ENCODE peak calls at places on chromosomes 5 and 9, in nine cellular contexts. T, R, V, L, Q, H, I, E and U are unnamed samples.

GRCh38 chr5:141960018-141960417 is 2.0 kb upstream of the PCDH12 start:
- DNase-seq in Q (no peak), H (no peak), E (no peak), T (no peak), V (no peak), R (no peak), I (no peak), L (no peak), U (peak)

GRCh38 chr9:109549386-109549785 is 51.3 kb upstream of the PTPN3 start:
- DNase-seq in E (peak), H (no peak), I (no peak), T (no peak), L (no peak), V (no peak), R (no peak), Q (no peak), U (no peak)

GRCh38 chr5:141915881-141916336 is 7.8 kb upstream of the DELE1 start:
- DNase-seq in Q (no peak), I (no peak), E (no peak), R (no peak), V (peak), H (no peak), L (no peak), T (no peak), U (no peak)

GRCh38 chr9:131304676-131305366 is 15.3 kb downstream of the PLPP7 start:
- DNase-seq in L (peak), T (peak), Q (no peak), H (no peak), V (peak), E (no peak), I (peak), R (no peak), U (no peak)

GRCh38 chr9:92266486-92266885 is 27.0 kb downstream of the IARS1 start:
- DNase-seq in H (peak), Q (no peak), I (no peak), T (peak), L (no peak), E (peak), R (no peak), V (no peak), U (no peak)

GRCh38 chr5:3142261-3143027 is 391.0 kb upstream of the IRX2 start:
- DNase-seq in H (no peak), Q (no peak), E (no peak), I (no peak), R (no peak), V (no peak), L (no peak), T (no peak), U (no peak)

GRCh38 chr9:32968101-32969011 is 33.1 kb downstream of the APTX start:
- DNase-seq in Q (peak), L (peak), R (peak), H (peak), I (peak), V (peak), E (peak), T (peak), U (peak)

GRCh38 chr5:108415726-108416125 is 33.8 kb upstream of the FBXL17 start:
- DNase-seq in V (no peak), R (no peak), L (no peak), E (no peak), H (no peak), Q (no peak), T (no peak), I (no peak), U (no peak)

GRCh38 chr5:116272281-116272941 is 187.6 kb downstream of the COMMD10 start:
- DNase-seq in H (peak), L (peak), E (peak), R (no peak), I (peak), Q (peak), V (no peak), T (peak), U (no peak)

GRCh38 chr5:55159763-55160492 is at the start of gene GPX8:
- DNase-seq in V (peak), E (peak), L (peak), T (peak), R (no peak), Q (peak), I (peak), H (peak), U (peak)

GRCh38 chr5:12759377-12759776 is 855.1 kb upstream of the CTNND2 start:
- DNase-seq in V (no peak), E (no peak), L (no peak), T (no peak), I (no peak), R (no peak), H (no peak), Q (no peak), U (no peak)

GRCh38 chr5:60677831-60678664 is 21.9 kb downstream of the DEPDC1B start:
- DNase-seq in V (peak), I (peak), T (peak), R (no peak), H (peak), E (peak), L (peak), Q (peak), U (no peak)

GRCh38 chr5:35803221-35803651 is 53.5 kb upstream of the IL7R start:
- DNase-seq in L (peak), E (peak), R (peak), I (peak), H (peak), V (no peak), T (peak), Q (peak), U (peak)

GRCh38 chr9:70574222-70574837 is 159.9 kb upstream of the KLF9 start:
- DNase-seq in R (no peak), V (peak), T (peak), Q (peak), E (peak), I (peak), H (peak), L (peak), U (no peak)

GRCh38 chr5:151617841-151618710 is 26.9 kb upstream of the FAT2 start:
- DNase-seq in Q (no peak), T (no peak), E (no peak), L (no peak), I (no peak), H (no peak), V (peak), R (no peak), U (no peak)

GRCh38 chr9:71646131-71646530 is 122.2 kb downstream of the CEMIP2 start:
- DNase-seq in Q (no peak), I (no peak), T (no peak), E (no peak), H (peak), L (peak), R (no peak), V (no peak), U (no peak)

GRCh38 chr5:81334304-81335061 is 33.1 kb downstream of the ZCCHC9 start:
- DNase-seq in V (no peak), L (no peak), E (peak), R (no peak), I (no peak), Q (peak), H (no peak), T (no peak), U (no peak)

GRCh38 chr5:141524604-141525597 is 36.0 kb downstream of the PCDHGC5 start:
- DNase-seq in V (peak), E (peak), Q (peak), I (peak), T (peak), L (peak), H (peak), R (peak), U (peak)

GRCh38 chr9:34123682-34124081 is 2.8 kb downstream of the DCAF12 start:
- DNase-seq in Q (no peak), V (no peak), I (no peak), T (no peak), R (peak), L (no peak), H (no peak), E (no peak), U (no peak)

GRCh38 chr5:140321796-140322195 is 18.9 kb upstream of the PFDN1 start:
- DNase-seq in Q (no peak), T (peak), I (no peak), H (peak), E (no peak), V (no peak), R (peak), L (no peak), U (no peak)

GRCh38 chr9:22052376-22052945 is 43.4 kb upstream of the CDKN2B start:
- DNase-seq in L (peak), I (peak), H (peak), E (peak), V (peak), R (no peak), T (peak), Q (peak), U (no peak)

GRCh38 chr9:126459126-126459525 is 132.5 kb downstream of the MVB12B start:
- DNase-seq in T (no peak), H (no peak), I (no peak), Q (no peak), L (no peak), R (no peak), V (no peak), E (no peak), U (no peak)

GRCh38 chr5:81782811-81783210 is 31.9 kb upstream of the SSBP2 start:
- DNase-seq in V (peak), E (peak), R (no peak), I (peak), H (peak), Q (peak), L (no peak), T (peak), U (no peak)

GRCh38 chr5:132759114-132760042 is 12.2 kb downstream of the CCNI2 start:
- DNase-seq in I (no peak), Q (no peak), V (peak), L (no peak), T (no peak), H (no peak), R (no peak), E (no peak), U (peak)

GRCh38 chr9:126222363-126222834 is 104.2 kb upstream of the MVB12B start:
- DNase-seq in L (no peak), Q (no peak), I (no peak), V (no peak), E (no peak), H (no peak), T (no peak), R (no peak), U (no peak)

GRCh38 chr5:95237324-95237723 is 47.6 kb downstream of the MCTP1 start:
- DNase-seq in L (no peak), T (no peak), R (no peak), E (no peak), H (no peak), V (no peak), I (no peak), Q (no peak), U (no peak)

GRCh38 chr5:54307583-54307982 is 2.8 kb downstream of the ARL15 start:
- DNase-seq in H (no peak), V (peak), R (no peak), Q (no peak), T (no peak), E (no peak), L (no peak), I (no peak), U (no peak)

GRCh38 chr9:90175257-90175656 is 467.4 kb downstream of the DIRAS2 start:
- DNase-seq in L (no peak), V (no peak), I (no peak), T (no peak), H (no peak), Q (no peak), R (no peak), E (no peak), U (no peak)

GRCh38 chr9:88197781-88198345 is 59.6 kb upstream of the SPATA31C2 start:
- DNase-seq in Q (peak), I (peak), R (no peak), V (peak), H (peak), T (peak), E (peak), L (peak), U (no peak)

GRCh38 chr9:109468927-109469326 is 29.2 kb downstream of the PTPN3 start:
- DNase-seq in H (no peak), T (peak), E (no peak), L (no peak), R (no peak), I (no peak), V (peak), Q (no peak), U (no peak)

GRCh38 chr5:98454904-98455303 is 318.6 kb upstream of the RGMB start:
- DNase-seq in E (peak), H (peak), I (peak), V (peak), L (peak), R (no peak), T (peak), Q (peak), U (no peak)

GRCh38 chr5:171766875-171767274 is 18.7 kb upstream of the SMIM23 start:
- DNase-seq in L (no peak), T (no peak), E (no peak), Q (no peak), H (no peak), V (no peak), I (no peak), R (no peak), U (no peak)

GRCh38 chr5:171773106-171773505 is 12.5 kb upstream of the SMIM23 start:
- DNase-seq in L (no peak), Q (no peak), E (no peak), T (no peak), I (no peak), H (no peak), V (no peak), R (no peak), U (no peak)

GRCh38 chr5:171774418-171774817 is 11.2 kb upstream of the SMIM23 start:
- DNase-seq in Q (no peak), R (no peak), T (no peak), V (no peak), E (no peak), I (no peak), L (no peak), H (no peak), U (no peak)

GRCh38 chr5:171764265-171764664 is 21.4 kb upstream of the SMIM23 start:
- DNase-seq in E (no peak), L (no peak), T (no peak), Q (no peak), V (no peak), I (no peak), R (no peak), H (no peak), U (no peak)

DNA sequence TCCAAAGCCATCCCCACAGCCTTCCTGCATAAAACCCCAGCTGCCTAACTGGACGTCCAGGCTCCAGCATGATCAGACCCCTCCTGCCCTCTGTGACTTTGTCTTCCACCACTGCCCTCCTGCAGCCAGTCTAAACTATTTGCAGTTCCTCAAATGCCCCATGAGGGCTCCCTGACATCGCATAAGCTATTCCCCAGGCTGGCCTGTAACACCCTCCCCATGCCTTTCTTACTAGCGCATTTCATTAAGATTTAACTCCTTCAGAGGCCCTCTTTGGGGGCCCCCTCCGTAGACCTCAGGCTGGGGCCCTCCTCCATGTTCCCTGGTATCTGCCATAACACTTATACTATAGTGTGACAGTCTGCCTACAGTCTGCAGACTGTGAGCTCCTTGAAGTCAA is 15.5 kb upstream of the SMIM23 start:
- DNase-seq in E (no peak), T (no peak), Q (no peak), R (no peak), V (no peak), L (no peak), H (no peak), I (no peak), U (no peak)
- TF ChIP-seq CTCF in E (no peak), T (no peak), Q (no peak), R (no peak), V (no peak), L (no peak), H (no peak), I (no peak), U (no peak)

DNA sequence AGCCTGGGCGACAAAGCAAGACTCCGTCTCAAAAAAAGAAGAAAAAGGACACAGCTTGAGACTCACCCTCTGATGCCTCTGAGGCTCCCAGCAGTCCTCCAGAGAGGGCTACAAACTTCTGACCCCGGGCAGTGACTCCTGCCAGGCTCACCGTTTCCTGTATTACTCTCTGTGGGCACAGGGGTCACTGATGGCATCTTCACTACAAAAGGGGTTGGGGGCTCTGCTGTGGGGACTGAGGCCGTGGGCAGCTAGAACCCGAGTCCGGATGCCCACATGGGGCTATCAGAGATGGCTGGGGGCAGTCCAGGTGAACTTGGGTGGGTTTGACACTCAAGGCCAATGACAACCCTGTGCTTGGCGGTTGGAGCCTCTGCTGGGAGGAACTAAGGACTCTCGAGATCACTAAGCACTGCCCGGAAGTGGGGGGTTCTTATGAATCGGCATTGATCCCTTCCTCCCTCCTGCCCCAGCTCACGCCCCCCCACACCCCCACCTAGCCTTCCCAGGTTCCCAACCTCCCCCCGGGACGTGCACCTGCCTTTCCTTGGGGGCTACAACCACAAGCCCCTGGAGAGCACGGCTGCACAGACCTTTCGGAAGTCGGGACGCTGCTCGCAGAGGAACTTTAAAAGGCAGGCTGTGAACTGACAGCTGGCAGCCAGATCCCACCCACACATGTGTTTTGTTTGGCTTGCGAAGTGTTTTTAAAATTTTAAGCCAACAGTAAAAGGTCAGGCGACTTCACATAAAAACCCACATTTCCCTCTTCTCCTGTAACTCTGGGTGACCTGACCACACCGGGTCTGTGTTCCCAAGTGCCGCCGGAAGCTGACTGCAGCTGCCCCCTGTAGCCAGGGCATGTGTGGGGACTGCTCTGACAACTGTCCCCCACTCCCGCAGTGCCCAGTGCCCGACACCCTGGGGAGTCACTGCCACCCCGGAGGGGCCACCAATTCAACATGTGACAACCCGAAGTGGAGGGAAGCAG is 5.0 kb upstream of the RALGDS start:
- DNase-seq in V (no peak), H (peak), E (peak), I (peak), R (no peak), T (peak), Q (peak), L (peak), U (no peak)
- TF ChIP-seq CTCF in V (no peak), H (no peak), E (no peak), I (no peak), R (no peak), T (no peak), Q (no peak), L (no peak), U (no peak)

GRCh38 chr9:77177894-77178794 is 810 bp downstream of the VPS13A start:
- DNase-seq in H (peak), R (peak), L (peak), Q (peak), I (peak), V (peak), T (peak), E (peak), U (peak)
- TF ChIP-seq CTCF in H (no peak), R (no peak), L (no peak), Q (no peak), I (no peak), V (no peak), T (no peak), E (no peak), U (no peak)

DNA sequence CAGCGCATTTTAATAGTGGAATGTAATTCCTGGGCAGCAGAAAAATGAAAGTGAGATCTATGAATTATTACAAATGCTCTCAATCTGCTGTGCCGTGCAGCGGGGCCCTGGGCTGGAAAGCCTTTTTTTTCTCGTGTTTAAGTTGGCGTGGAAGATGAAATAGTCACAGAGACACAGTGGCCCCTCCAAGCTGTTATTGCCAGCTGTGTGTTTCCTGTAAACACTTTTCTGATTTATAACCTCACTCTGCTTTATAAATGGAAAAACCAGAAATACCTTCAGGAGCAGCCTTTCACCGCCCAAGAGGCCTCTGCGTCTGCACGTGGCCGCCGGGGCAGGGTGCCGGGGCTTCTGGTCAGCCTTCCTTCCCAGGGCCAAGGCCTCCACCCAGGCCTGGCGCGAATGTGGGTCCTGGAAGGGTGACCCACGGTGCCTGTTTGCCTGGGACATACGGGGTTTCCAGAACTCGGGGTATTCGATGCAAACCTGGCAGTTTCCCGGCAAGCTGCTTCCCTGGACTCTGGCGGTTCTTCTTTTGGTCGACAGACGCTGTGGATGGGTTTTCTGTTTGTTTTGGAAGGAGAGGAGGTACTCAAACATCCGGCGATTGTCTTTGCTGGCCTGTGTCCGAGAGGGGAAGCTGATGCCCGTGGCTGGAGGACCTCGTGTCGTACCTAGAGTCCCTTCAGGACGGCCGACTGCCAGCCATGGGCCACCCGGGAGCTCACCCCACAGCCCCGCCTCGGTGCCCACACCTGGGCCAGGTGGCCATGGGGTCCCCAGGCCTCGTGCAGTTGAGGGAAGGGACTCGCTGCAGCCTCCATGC is 256.7 kb downstream of the PARP8 start:
- DNase-seq in L (no peak), Q (peak), V (no peak), E (peak), R (no peak), I (no peak), H (no peak), T (peak), U (no peak)
- TF ChIP-seq CTCF in L (no peak), Q (no peak), V (no peak), E (no peak), R (no peak), I (no peak), H (peak), T (no peak), U (no peak)

DNA sequence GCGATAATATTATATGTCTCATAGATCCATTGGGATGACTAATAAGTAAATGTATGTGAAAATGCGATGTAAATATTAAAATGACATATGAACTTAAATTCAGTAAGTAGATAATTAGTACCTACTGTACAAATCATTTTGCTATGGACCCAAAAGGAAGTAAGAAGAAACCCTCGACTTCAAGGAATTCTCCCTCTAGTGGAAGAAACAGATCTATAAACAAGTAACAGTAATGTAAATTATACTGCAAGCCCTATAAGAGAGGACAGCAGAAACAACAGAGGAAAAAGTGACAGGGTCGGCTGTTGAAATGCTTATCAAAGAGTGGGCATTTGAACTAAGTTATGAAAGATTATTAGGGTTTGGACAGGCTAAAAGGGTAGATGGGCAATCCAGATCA is 320.3 kb downstream of the DMAC1 start:
- DNase-seq in Q (no peak), T (no peak), R (no peak), V (peak), I (peak), H (peak), L (no peak), E (peak), U (no peak)
- TF ChIP-seq CTCF in Q (no peak), T (no peak), R (no peak), V (no peak), I (no peak), H (no peak), L (peak), E (peak), U (peak)